ENCODE peak calls at places on chromosomes 11 and 22, in eight cellular contexts. A is psoas muscle, R is heart left ventricle, Q is neural progenitor cell, H is A549, E is heart right ventricle, Z is prostate gland, O is body of pancreas. D is an unnamed sample. For H3K4me1, the result is how much of the 10 kb centered on the place peaks cover.

GRCh38 chr11:1487851-1488574 is 1.4 kb upstream of the MOB2 start:
- DNase-seq in A (no peak), R (peak), Q (no peak), H (no peak), E (no peak), Z (no peak), O (no peak), D (no peak)

GRCh38 chr11:131154329-131154728 is 216.1 kb upstream of the NTM start:
- DNase-seq in A (no peak), R (no peak), Q (peak), H (no peak), E (no peak), Z (no peak), O (no peak), D (no peak)

GRCh38 chr11:128853556-128853955 is 13.5 kb downstream of the KCNJ1 start:
- DNase-seq in A (no peak), R (no peak), Q (no peak), H (no peak), E (no peak), Z (no peak), O (no peak), D (no peak)

GRCh38 chr11:17745032-17745772 is 10.6 kb downstream of the KCNC1 start:
- DNase-seq in A (no peak), R (peak), Q (no peak), H (no peak), E (no peak), Z (no peak), O (no peak), D (no peak)

GRCh38 chr22:38959574-38959973 is 2.2 kb downstream of the APOBEC3A start:
- DNase-seq in A (no peak), R (no peak), Q (no peak), H (no peak), E (no peak), Z (no peak), O (peak), D (no peak)

GRCh38 chr11:98531576-98531975 is 489.2 kb upstream of the CNTN5 start:
- DNase-seq in A (no peak), R (no peak), Q (peak), H (no peak), E (no peak), Z (no peak), O (no peak), D (no peak)

GRCh38 chr11:134155456-134155855 is 68.3 kb downstream of the NCAPD3 start:
- DNase-seq in A (no peak), R (no peak), Q (no peak), H (no peak), E (no peak), Z (no peak), O (no peak), D (no peak)

GRCh38 chr11:61817471-61818202 is 834 bp upstream of the FADS1 start:
- DNase-seq in A (no peak), R (no peak), Q (no peak), H (no peak), E (no peak), Z (no peak), O (no peak), D (no peak)

GRCh38 chr22:31082606-31083376 is 1.7 kb downstream of the SMTN start:
- DNase-seq in A (peak), R (peak), Q (peak), H (peak), E (peak), Z (peak), O (peak), D (peak)

GRCh38 chr11:104522650-104523049 is 358.7 kb upstream of the PDGFD start:
- DNase-seq in A (no peak), R (no peak), Q (no peak), H (no peak), E (no peak), Z (no peak), O (peak), D (no peak)

GRCh38 chr11:117384045-117384444 is 56.4 kb downstream of the CEP164 start:
- DNase-seq in A (no peak), R (no peak), Q (no peak), H (peak), E (no peak), Z (no peak), O (no peak), D (no peak)

GRCh38 chr11:1746516-1746931 is 3.9 kb downstream of the IFITM10 start:
- DNase-seq in A (peak), R (no peak), Q (no peak), H (no peak), E (peak), Z (no peak), O (no peak), D (no peak)

GRCh38 chr22:44453441-44454112 is 44.5 kb downstream of the RTL6 start:
- DNase-seq in A (no peak), R (no peak), Q (no peak), H (no peak), E (no peak), Z (no peak), O (no peak), D (no peak)

GRCh38 chr11:31649567-31649966 is 140.0 kb downstream of the ELP4 start:
- DNase-seq in A (no peak), R (no peak), Q (no peak), H (no peak), E (no peak), Z (no peak), O (peak), D (no peak)

GRCh38 chr11:8318536-8318935 is 54.9 kb upstream of the LMO1 start:
- DNase-seq in A (no peak), R (no peak), Q (peak), H (no peak), E (no peak), Z (no peak), O (peak), D (no peak)

GRCh38 chr11:3738241-3738640 is 59.1 kb downstream of the NUP98 start:
- DNase-seq in A (no peak), R (no peak), Q (no peak), H (no peak), E (no peak), Z (no peak), O (no peak), D (no peak)

GRCh38 chr11:44747339-44747738 is 20.6 kb downstream of the TSPAN18 start:
- DNase-seq in A (no peak), R (no peak), Q (no peak), H (no peak), E (no peak), Z (no peak), O (no peak), D (no peak)

GRCh38 chr22:22520667-22521602 is 865 bp upstream of the ZNF280A start:
- DNase-seq in A (no peak), R (no peak), Q (peak), H (no peak), E (no peak), Z (no peak), O (no peak), D (no peak)

GRCh38 chr11:87491381-87491780 is 453.6 kb downstream of the TMEM135 start:
- DNase-seq in A (no peak), R (no peak), Q (no peak), H (no peak), E (no peak), Z (no peak), O (no peak), D (no peak)

GRCh38 chr11:8683115-8683807 is 669 bp downstream of the RPL27A start:
- DNase-seq in A (peak), R (no peak), Q (peak), H (no peak), E (no peak), Z (no peak), O (no peak), D (no peak)

GRCh38 chr11:12765428-12765827 is 91.2 kb downstream of the TEAD1 start:
- DNase-seq in A (no peak), R (peak), Q (no peak), H (no peak), E (peak), Z (no peak), O (peak), D (no peak)

GRCh38 chr22:30176431-30176830 is 70.1 kb downstream of the LIF start:
- DNase-seq in A (no peak), R (no peak), Q (no peak), H (no peak), E (no peak), Z (no peak), O (no peak), D (no peak)

GRCh38 chr11:30196400-30197206 is 34.2 kb upstream of the FSHB start:
- DNase-seq in A (peak), R (peak), Q (peak), H (peak), E (peak), Z (peak), O (peak), D (peak)

GRCh38 chr11:83480251-83480650 is 194.1 kb upstream of the CCDC90B start:
- DNase-seq in A (no peak), R (no peak), Q (no peak), H (no peak), E (no peak), Z (no peak), O (no peak), D (no peak)

GRCh38 chr11:118497831-118498230 is 29.4 kb upstream of the TTC36 start:
- DNase-seq in A (no peak), R (no peak), Q (no peak), H (no peak), E (no peak), Z (no peak), O (no peak), D (no peak)

GRCh38 chr11:17508306-17508705 is 31.7 kb upstream of the ABCC8 start:
- DNase-seq in A (no peak), R (no peak), Q (no peak), H (no peak), E (no peak), Z (no peak), O (no peak), D (no peak)

GRCh38 chr11:103546236-103546635 is 437.0 kb downstream of the DYNC2H1 start:
- DNase-seq in A (no peak), R (no peak), Q (no peak), H (no peak), E (no peak), Z (no peak), O (no peak), D (no peak)

GRCh38 chr11:61507962-61508824 is at the start of gene LRRC10B:
- DNase-seq in A (peak), R (no peak), Q (peak), H (no peak), E (no peak), Z (no peak), O (peak), D (peak)

GRCh38 chr11:67463186-67463585 is 5.9 kb downstream of the TMEM134 start:
- DNase-seq in A (no peak), R (no peak), Q (no peak), H (no peak), E (no peak), Z (no peak), O (no peak), D (no peak)

GRCh38 chr22:23237841-23238240 is 57.5 kb downstream of the BCR start:
- DNase-seq in A (no peak), R (no peak), Q (no peak), H (no peak), E (no peak), Z (no peak), O (no peak), D (no peak)

GRCh38 chr11:75503531-75504099 is 22.1 kb downstream of the GDPD5 start:
- DNase-seq in A (no peak), R (no peak), Q (no peak), H (no peak), E (no peak), Z (no peak), O (no peak), D (no peak)

GRCh38 chr11:32891657-32892354 is 805 bp upstream of the QSER1 start:
- DNase-seq in A (no peak), R (no peak), Q (no peak), H (peak), E (no peak), Z (no peak), O (peak), D (peak)

GRCh38 chr22:19463491-19464469 is 15.2 kb downstream of the UFD1 start:
- DNase-seq in A (peak), R (peak), Q (no peak), H (no peak), E (peak), Z (no peak), O (peak), D (no peak)

GRCh38 chr11:94153320-94153719 is 24.7 kb downstream of the PANX1 start:
- DNase-seq in A (no peak), R (no peak), Q (no peak), H (no peak), E (no peak), Z (no peak), O (peak), D (no peak)
- H3K4me1 ChIP-seq in A (under half), R (under half), Q (under half), H (half or more), E (half or more), Z (under half), O (half or more), D (under half)

DNA sequence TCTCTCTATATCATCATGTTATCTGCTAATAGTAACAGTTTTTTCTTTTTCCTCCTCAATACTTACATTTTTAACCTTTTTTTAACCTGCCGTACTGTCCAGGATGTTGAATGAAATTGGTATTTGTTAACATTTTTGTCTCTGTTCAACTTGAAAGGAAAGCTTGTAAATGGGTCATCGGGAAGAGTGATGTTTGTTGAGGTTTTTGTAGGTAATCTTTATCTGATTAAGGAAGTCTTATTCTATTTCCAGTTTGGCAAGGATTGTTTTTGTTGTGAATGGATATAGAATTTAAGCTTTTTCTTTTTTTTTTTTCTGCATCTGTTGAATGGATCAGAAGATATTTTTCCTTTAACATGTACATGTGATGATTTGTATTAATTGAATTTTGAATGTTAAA is 8.1 kb upstream of the NNMT start:
- DNase-seq in A (no peak), R (no peak), Q (no peak), H (no peak), E (no peak), Z (no peak), O (no peak), D (no peak)
- H3K4me1 ChIP-seq in A (under half), R (under half), Q (under half), H (half or more), E (half or more), Z (under half), O (under half), D (under half)

GRCh38 chr22:36148411-36148810 is 12.1 kb downstream of the APOL3 start:
- DNase-seq in A (no peak), R (no peak), Q (no peak), H (no peak), E (no peak), Z (no peak), O (no peak), D (no peak)
- H3K4me1 ChIP-seq in A (under half), R (half or more), Q (under half), H (under half), E (half or more), Z (under half), O (under half), D (under half)

DNA sequence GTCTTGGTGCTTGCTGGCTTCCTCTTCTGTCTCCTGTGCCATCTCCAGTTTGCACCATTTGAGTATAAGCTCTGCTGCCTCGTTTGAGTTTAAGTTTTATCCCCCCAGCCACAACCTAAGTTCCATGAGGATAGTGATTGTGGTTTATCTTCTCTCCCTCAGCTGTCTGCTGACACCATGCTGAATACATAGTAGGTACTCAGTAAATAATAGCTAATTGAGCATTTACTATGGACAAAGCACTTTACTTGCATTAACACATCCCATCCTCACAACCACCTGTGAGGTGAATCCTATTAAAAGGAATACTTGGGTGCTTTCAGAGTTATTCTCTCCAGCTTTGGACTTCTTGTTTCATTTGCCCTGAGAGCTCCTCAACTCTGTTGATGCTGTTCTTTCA is 26.9 kb downstream of the ZBTB16 start:
- DNase-seq in A (no peak), R (no peak), Q (no peak), H (no peak), E (no peak), Z (no peak), O (no peak), D (no peak)
- H3K4me1 ChIP-seq in A (half or more), R (half or more), Q (half or more), H (under half), E (half or more), Z (half or more), O (half or more), D (under half)

DNA sequence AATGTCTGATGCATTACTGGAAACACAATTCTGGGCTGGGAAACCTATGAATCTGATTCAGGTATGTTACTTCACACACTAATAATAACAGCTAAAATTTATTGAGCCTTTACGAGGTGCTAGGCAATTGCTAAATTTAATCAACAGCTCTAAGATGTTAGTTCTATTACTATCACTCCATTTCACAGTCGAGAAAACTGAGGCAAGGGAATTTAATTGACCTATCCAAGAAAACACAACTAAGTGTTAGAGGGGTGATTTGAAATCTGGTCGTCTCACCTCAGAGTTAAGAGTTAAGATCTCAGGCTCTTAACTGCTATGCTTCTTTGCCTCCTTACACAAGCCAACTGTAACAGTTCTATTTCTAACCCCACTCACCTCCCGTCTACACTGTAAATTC is 8.8 kb downstream of the MAML2 start:
- DNase-seq in A (no peak), R (no peak), Q (no peak), H (no peak), E (no peak), Z (no peak), O (no peak), D (no peak)
- H3K4me1 ChIP-seq in A (under half), R (under half), Q (under half), H (under half), E (half or more), Z (under half), O (under half), D (half or more)

GRCh38 chr22:36358533-36359171 is 29.1 kb downstream of the MYH9 start:
- DNase-seq in A (no peak), R (no peak), Q (no peak), H (no peak), E (no peak), Z (no peak), O (no peak), D (peak)
- H3K4me1 ChIP-seq in A (half or more), R (half or more), Q (under half), H (half or more), E (half or more), Z (half or more), O (half or more), D (half or more)

GRCh38 chr11:68837583-68838571 is 3.8 kb downstream of the CPT1A start:
- DNase-seq in A (no peak), R (no peak), Q (no peak), H (no peak), E (no peak), Z (no peak), O (no peak), D (no peak)
- H3K4me1 ChIP-seq in A (half or more), R (half or more), Q (under half), H (under half), E (half or more), Z (under half), O (half or more), D (under half)